ENCODE peak calls at places on chromosomes 3 and 15, in six cellular contexts. R, C, D, T, A and H are unnamed samples. For H3K4me1, the result is how much of the 10 kb centered on the place peaks cover.

GRCh38 chr3:142209655-142210054 is 15.7 kb downstream of the GK5 start:
- DNase-seq in R (no peak), A (no peak), T (no peak), C (no peak), D (no peak), H (no peak)

GRCh38 chr3:120743081-120743365 is 479 bp downstream of the GTF2E1 start:
- DNase-seq in C (no peak), R (no peak), A (no peak), D (no peak), T (peak), H (no peak)

GRCh38 chr3:136817448-136817847 is 1.5 kb upstream of the SLC35G2 start:
- DNase-seq in D (no peak), C (no peak), T (no peak), A (no peak), R (no peak), H (no peak)

GRCh38 chr3:107643038-107643883 is 120.5 kb downstream of the BBX start:
- DNase-seq in D (no peak), A (no peak), T (no peak), C (no peak), R (no peak), H (no peak)

GRCh38 chr3:64440498-64440897 is 215.2 kb upstream of the PRICKLE2 start:
- DNase-seq in T (no peak), C (no peak), A (no peak), R (no peak), D (no peak), H (no peak)

GRCh38 chr15:56794150-56794922 is 61.0 kb upstream of the ZNF280D start:
- DNase-seq in C (no peak), R (no peak), T (no peak), D (no peak), A (no peak), H (no peak)

GRCh38 chr3:42686832-42687650 is 1.7 kb downstream of the KLHL40 start:
- DNase-seq in A (no peak), T (no peak), R (no peak), D (no peak), C (peak), H (no peak)

GRCh38 chr3:146701246-146701645 is 96.1 kb upstream of the PLSCR5 start:
- DNase-seq in T (no peak), D (no peak), C (no peak), R (no peak), A (no peak), H (no peak)

GRCh38 chr15:62257991-62258390 is 92.9 kb upstream of the C2CD4B start:
- DNase-seq in R (no peak), A (no peak), C (no peak), T (no peak), D (no peak), H (no peak)

GRCh38 chr3:115085197-115085865 is 61.8 kb downstream of the ZBTB20 start:
- DNase-seq in D (no peak), R (no peak), T (no peak), C (no peak), A (no peak), H (no peak)

GRCh38 chr3:141875893-141876380 is 506 bp upstream of the ATP1B3 start:
- DNase-seq in T (peak), C (peak), R (no peak), A (peak), D (peak), H (peak)

GRCh38 chr3:71510485-71510884 is 73.0 kb downstream of the FOXP1 start:
- DNase-seq in D (no peak), C (no peak), A (no peak), R (no peak), T (no peak), H (no peak)

GRCh38 chr3:185759523-185759922 is 65.3 kb downstream of the IGF2BP2 start:
- DNase-seq in A (no peak), T (no peak), D (no peak), R (no peak), C (no peak), H (no peak)

GRCh38 chr15:47824185-47824584 is 106.9 kb downstream of the SEMA6D start:
- DNase-seq in D (no peak), T (no peak), A (no peak), C (no peak), R (no peak), H (no peak)

GRCh38 chr3:49868951-49869454 is 703 bp downstream of the CAMKV start:
- DNase-seq in R (no peak), T (no peak), D (no peak), A (no peak), C (no peak), H (no peak)

GRCh38 chr15:69414702-69415161 is 583 bp downstream of the KIF23 start:
- DNase-seq in R (no peak), A (no peak), T (peak), C (no peak), D (no peak), H (peak)

GRCh38 chr15:77851086-77851485 is 218.4 kb upstream of the LINGO1 start:
- DNase-seq in D (no peak), A (no peak), C (peak), T (no peak), R (no peak), H (no peak)

GRCh38 chr3:164903820-164904451 is 174.4 kb downstream of the SI start:
- DNase-seq in C (no peak), R (no peak), D (no peak), A (no peak), T (no peak), H (no peak)

GRCh38 chr3:129449279-129450115 is 9.5 kb downstream of the IFT122 start:
- DNase-seq in C (no peak), T (no peak), D (no peak), R (no peak), A (no peak), H (no peak)

GRCh38 chr15:63085289-63085688 is 36.4 kb upstream of the LACTB start:
- DNase-seq in C (no peak), T (no peak), D (no peak), A (no peak), R (no peak), H (no peak)

GRCh38 chr3:158168996-158169573 is 59.2 kb downstream of the RSRC1 start:
- DNase-seq in T (no peak), D (no peak), C (no peak), R (no peak), A (no peak), H (no peak)

GRCh38 chr3:24401811-24402185 is 92.9 kb downstream of the THRB start:
- DNase-seq in C (no peak), D (no peak), T (no peak), A (no peak), R (no peak), H (no peak)

GRCh38 chr3:175002732-175003143 is 143.6 kb downstream of the NAALADL2 start:
- DNase-seq in C (no peak), R (no peak), A (no peak), D (no peak), T (no peak), H (no peak)

GRCh38 chr3:39407259-39407629 is 724 bp downstream of the RPSA start:
- DNase-seq in A (no peak), D (no peak), R (no peak), T (no peak), C (no peak), H (no peak)

GRCh38 chr3:98901032-98901464 is 447 bp downstream of the DCBLD2 start:
- DNase-seq in A (peak), C (peak), R (no peak), T (peak), D (peak), H (peak)

GRCh38 chr3:52028572-52028971 is 27.8 kb downstream of the DUSP7 start:
- DNase-seq in A (peak), C (no peak), R (no peak), T (no peak), D (no peak), H (peak)

GRCh38 chr15:73079570-73079969 is 27.3 kb downstream of the NEO1 start:
- DNase-seq in R (no peak), C (no peak), D (no peak), A (no peak), T (no peak), H (no peak)

GRCh38 chr15:89333011-89333860 is 1.4 kb downstream of the POLG start:
- DNase-seq in R (no peak), A (no peak), C (peak), T (no peak), D (no peak), H (no peak)

GRCh38 chr3:107315136-107315535 is 62.1 kb upstream of the CCDC54 start:
- DNase-seq in D (no peak), A (no peak), C (no peak), T (no peak), R (no peak), H (no peak)

GRCh38 chr3:81198766-81199165 is 562.7 kb downstream of the GBE1 start:
- DNase-seq in C (no peak), D (no peak), R (no peak), A (no peak), T (no peak), H (no peak)

GRCh38 chr15:90388462-90389182 is 580 bp downstream of the IQGAP1 start:
- DNase-seq in T (peak), C (peak), D (peak), A (peak), R (no peak), H (peak)

GRCh38 chr3:129435367-129435766 is 4.4 kb downstream of the MBD4 start:
- DNase-seq in T (no peak), A (no peak), C (no peak), R (no peak), D (no peak), H (no peak)

GRCh38 chr3:23533596-23534386 is 272.0 kb upstream of the UBE2E1 start:
- DNase-seq in R (no peak), A (no peak), D (no peak), C (no peak), T (no peak), H (no peak)

DNA sequence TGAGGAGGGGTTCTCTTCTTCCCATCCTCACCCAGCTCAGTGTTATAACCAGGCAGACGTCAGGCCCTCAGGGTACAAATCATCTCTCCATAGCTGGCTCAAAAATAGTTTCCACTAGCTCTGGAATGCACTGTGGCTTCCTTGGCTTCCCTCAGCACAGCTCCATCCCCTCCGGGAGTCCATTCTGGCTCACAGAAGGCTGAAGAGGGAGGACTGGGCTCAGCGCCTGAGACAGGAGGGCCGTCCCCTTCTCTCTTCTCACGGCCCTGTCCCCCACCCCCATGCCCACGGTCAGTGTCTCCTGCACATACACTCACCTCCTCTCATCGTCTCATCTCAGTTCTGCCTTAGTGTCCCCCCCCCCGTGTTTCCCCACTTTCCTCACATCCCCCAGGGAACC is 50.1 kb downstream of the UMPS start:
- DNase-seq in D (peak), A (peak), T (no peak), R (no peak), C (no peak), H (peak)
- H3K4me3 ChIP-seq in D (no peak), A (peak), T (no peak), R (no peak), C (no peak), H (no peak)

GRCh38 chr3:127694467-127695215 is 21.9 kb downstream of the ABTB1 start:
- DNase-seq in A (peak), D (peak), T (peak), R (no peak), C (peak), H (peak)
- H3K4me1 ChIP-seq in A (under half), D (under half), T (under half), R (under half), C (under half), H (under half)

GRCh38 chr15:64502537-64502936 is 42.2 kb downstream of the ZNF609 start:
- DNase-seq in R (no peak), C (no peak), D (no peak), A (no peak), T (no peak), H (no peak)
- H3K27ac ChIP-seq in R (no peak), C (peak), D (peak), A (peak), T (peak), H (no peak)

GRCh38 chr15:58246041-58246440 is 107.9 kb downstream of the AQP9 start:
- DNase-seq in C (no peak), D (no peak), T (no peak), R (no peak), A (no peak), H (peak)

GRCh38 chr15:58252586-58253323 is 114.6 kb downstream of the AQP9 start:
- DNase-seq in R (no peak), T (no peak), C (no peak), A (no peak), D (no peak), H (no peak)

GRCh38 chr15:58247803-58248503 is 109.8 kb downstream of the AQP9 start:
- DNase-seq in D (peak), C (no peak), R (no peak), A (peak), T (no peak), H (peak)

GRCh38 chr15:58248504-58248842 is 110.3 kb downstream of the AQP9 start:
- DNase-seq in R (no peak), D (no peak), T (no peak), A (no peak), C (peak), H (no peak)

GRCh38 chr15:58249646-58250312 is 111.6 kb downstream of the AQP9 start:
- DNase-seq in T (peak), A (no peak), C (no peak), R (no peak), D (no peak), H (no peak)
- H3K4me3 ChIP-seq in T (peak), A (no peak), C (no peak), R (no peak), D (no peak), H (no peak)